ENCODE peak calls at places on chromosomes 4 and X, in four cellular contexts. One of them, this sample, is unnamed.

GRCh38 chr4:16909245-16909644 is 10.8 kb upstream of the LDB2 start:
- DNase-seq in GM20000: no peak
- DNase-seq in A549: no peak
- DNase-seq in choroid plexus epithelial cell: no peak
- DNase-seq in this sample: no peak

GRCh38 chr4:83150563-83151330 is 36.2 kb upstream of the PLAC8 start:
- DNase-seq in choroid plexus epithelial cell: peak; percentile 13
- DNase-seq in A549: no peak
- DNase-seq in GM20000: no peak
- DNase-seq in this sample: no peak

GRCh38 chr4:75172551-75172950 is 239.6 kb downstream of the PARM1 start:
- DNase-seq in choroid plexus epithelial cell: no peak
- DNase-seq in GM20000: peak; percentile 25
- DNase-seq in A549: no peak
- DNase-seq in this sample: peak; percentile 80

GRCh38 chrX:152937236-152937635 is 39.4 kb downstream of the ZNF185 start:
- DNase-seq in A549: no peak
- DNase-seq in choroid plexus epithelial cell: no peak
- DNase-seq in GM20000: no peak
- DNase-seq in this sample: no peak

GRCh38 chrX:70087857-70088256 is 25.6 kb downstream of the OTUD6A start:
- DNase-seq in choroid plexus epithelial cell: peak; percentile 34
- DNase-seq in A549: no peak
- DNase-seq in GM20000: no peak
- DNase-seq in this sample: no peak

GRCh38 chr4:8088966-8089491 is 69.6 kb downstream of the ABLIM2 start:
- DNase-seq in A549: no peak
- DNase-seq in GM20000: no peak
- DNase-seq in choroid plexus epithelial cell: no peak
- DNase-seq in this sample: no peak

GRCh38 chr4:6128221-6128871 is 72.0 kb downstream of the JAKMIP1 start:
- DNase-seq in A549: no peak
- DNase-seq in GM20000: no peak
- DNase-seq in choroid plexus epithelial cell: no peak
- DNase-seq in this sample: no peak

GRCh38 chr4:19248023-19248422 is 1003.7 kb upstream of the SLIT2 start:
- DNase-seq in A549: no peak
- DNase-seq in GM20000: no peak
- DNase-seq in choroid plexus epithelial cell: no peak
- DNase-seq in this sample: no peak

GRCh38 chr4:77308843-77309242 is 151.8 kb downstream of the CCNG2 start:
- DNase-seq in choroid plexus epithelial cell: peak; percentile 41
- DNase-seq in A549: peak; percentile 21
- DNase-seq in GM20000: peak; percentile 30
- DNase-seq in this sample: no peak

GRCh38 chr4:8191136-8191747 is 7.8 kb upstream of the SH3TC1 start:
- DNase-seq in GM20000: no peak
- DNase-seq in A549: no peak
- DNase-seq in choroid plexus epithelial cell: peak; percentile 91
- DNase-seq in this sample: peak; percentile 55

GRCh38 chr4:100240008-100240407 is 49.7 kb upstream of the DDIT4L start:
- DNase-seq in choroid plexus epithelial cell: peak; percentile 25
- DNase-seq in A549: no peak
- DNase-seq in GM20000: no peak
- DNase-seq in this sample: no peak

GRCh38 chr4:25113915-25114904 is 46.0 kb downstream of the SEPSECS start:
- DNase-seq in A549: no peak
- DNase-seq in GM20000: no peak
- DNase-seq in choroid plexus epithelial cell: peak; percentile 57
- DNase-seq in this sample: no peak

GRCh38 chrX:7444967-7445366 is 297.0 kb upstream of the PUDP start:
- DNase-seq in GM20000: peak; percentile 1
- DNase-seq in A549: no peak
- DNase-seq in choroid plexus epithelial cell: no peak
- DNase-seq in this sample: no peak

GRCh38 chrX:111784667-111785066 is 91.3 kb upstream of the TRPC5OS start:
- DNase-seq in GM20000: no peak
- DNase-seq in A549: no peak
- DNase-seq in choroid plexus epithelial cell: no peak
- DNase-seq in this sample: no peak

GRCh38 chr4:118113220-118113619 is 78.9 kb downstream of the NDST3 start:
- DNase-seq in A549: no peak
- DNase-seq in GM20000: no peak
- DNase-seq in choroid plexus epithelial cell: peak; percentile 18
- DNase-seq in this sample: no peak

GRCh38 chrX:44675364-44676024 is 132.8 kb upstream of the FUNDC1 start:
- DNase-seq in choroid plexus epithelial cell: peak; percentile 65
- DNase-seq in A549: peak; percentile 26
- DNase-seq in GM20000: no peak
- DNase-seq in this sample: no peak

GRCh38 chr4:1815997-1816860 is 23.1 kb downstream of the FGFR3 start:
- DNase-seq in choroid plexus epithelial cell: no peak
- DNase-seq in GM20000: no peak
- DNase-seq in A549: no peak
- DNase-seq in this sample: no peak

GRCh38 chr4:164779811-164780216 is 25.9 kb downstream of the SMIM31 start:
- DNase-seq in A549: peak; percentile 13
- DNase-seq in GM20000: peak; percentile 45
- DNase-seq in choroid plexus epithelial cell: peak; percentile 72
- DNase-seq in this sample: no peak

GRCh38 chr4:654871-655734 is 19.0 kb downstream of the ATP5ME start:
- DNase-seq in GM20000: no peak
- DNase-seq in choroid plexus epithelial cell: no peak
- DNase-seq in A549: no peak
- DNase-seq in this sample: no peak

GRCh38 chr4:152850377-152850776 is 70.6 kb downstream of the ARFIP1 start:
- DNase-seq in GM20000: no peak
- DNase-seq in choroid plexus epithelial cell: peak; percentile 84
- DNase-seq in A549: no peak
- DNase-seq in this sample: peak; percentile 12

GRCh38 chr4:31667701-31668100 is 947.5 kb downstream of the PCDH7 start:
- DNase-seq in A549: no peak
- DNase-seq in choroid plexus epithelial cell: peak; percentile 13
- DNase-seq in GM20000: no peak
- DNase-seq in this sample: no peak

GRCh38 chrX:43655151-43655676 is 885 bp upstream of the MAOA start:
- DNase-seq in GM20000: no peak
- DNase-seq in A549: peak; percentile 15
- DNase-seq in choroid plexus epithelial cell: peak; percentile 64
- DNase-seq in this sample: no peak

GRCh38 chr4:165709526-165709925 is 163.5 kb upstream of the TLL1 start:
- DNase-seq in choroid plexus epithelial cell: peak; percentile 8
- DNase-seq in GM20000: no peak
- DNase-seq in A549: no peak
- DNase-seq in this sample: no peak

GRCh38 chr4:118813561-118813960 is 22.4 kb downstream of the SEC24D start:
- DNase-seq in GM20000: no peak
- DNase-seq in A549: no peak
- DNase-seq in choroid plexus epithelial cell: no peak
- DNase-seq in this sample: no peak

GRCh38 chrX:133746593-133746992 is 238.8 kb downstream of the GPC3 start:
- DNase-seq in GM20000: no peak
- DNase-seq in A549: no peak
- DNase-seq in choroid plexus epithelial cell: no peak
- DNase-seq in this sample: peak; percentile 7

GRCh38 chrX:147498796-147499195 is 412.9 kb upstream of the FMR1 start:
- DNase-seq in choroid plexus epithelial cell: no peak
- DNase-seq in A549: no peak
- DNase-seq in GM20000: no peak
- DNase-seq in this sample: no peak

GRCh38 chr4:15853345-15853744 is 75.2 kb downstream of the CD38 start:
- DNase-seq in GM20000: no peak
- DNase-seq in choroid plexus epithelial cell: no peak
- DNase-seq in A549: no peak
- DNase-seq in this sample: no peak

DNA sequence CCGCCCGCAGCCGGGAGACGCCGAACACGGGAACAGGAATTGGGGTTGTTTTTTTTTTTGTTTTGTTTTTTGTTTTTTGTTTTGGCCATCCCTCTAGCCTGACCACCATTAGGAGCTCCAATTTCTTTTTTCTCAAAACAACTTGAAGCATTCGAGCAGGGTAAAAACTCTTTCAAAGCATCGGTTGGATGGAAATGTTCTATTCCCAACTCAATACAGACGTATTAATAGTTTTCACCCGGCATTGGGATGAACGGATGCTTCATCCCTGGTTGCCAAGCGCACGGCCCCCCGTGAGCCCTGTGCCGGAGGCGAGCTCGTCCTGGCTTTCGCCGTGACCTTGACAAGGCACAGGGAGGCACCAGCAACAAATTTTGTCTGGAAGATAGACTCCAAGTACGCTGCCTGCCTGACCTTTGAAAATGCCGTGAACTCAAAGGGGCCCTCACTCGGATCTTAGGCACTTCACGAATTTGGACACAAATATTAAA is 352 bp upstream of the MAP3K15 start:
- DNase-seq in choroid plexus epithelial cell: no peak
- DNase-seq in GM20000: peak; percentile 5
- DNase-seq in A549: peak; percentile 14
- DNase-seq in this sample: no peak
- TF ChIP-seq CTCF in choroid plexus epithelial cell: no peak
- TF ChIP-seq CTCF in GM20000: peak; percentile 12
- TF ChIP-seq CTCF in A549: no peak
- TF ChIP-seq CTCF in this sample: peak; percentile 26

DNA sequence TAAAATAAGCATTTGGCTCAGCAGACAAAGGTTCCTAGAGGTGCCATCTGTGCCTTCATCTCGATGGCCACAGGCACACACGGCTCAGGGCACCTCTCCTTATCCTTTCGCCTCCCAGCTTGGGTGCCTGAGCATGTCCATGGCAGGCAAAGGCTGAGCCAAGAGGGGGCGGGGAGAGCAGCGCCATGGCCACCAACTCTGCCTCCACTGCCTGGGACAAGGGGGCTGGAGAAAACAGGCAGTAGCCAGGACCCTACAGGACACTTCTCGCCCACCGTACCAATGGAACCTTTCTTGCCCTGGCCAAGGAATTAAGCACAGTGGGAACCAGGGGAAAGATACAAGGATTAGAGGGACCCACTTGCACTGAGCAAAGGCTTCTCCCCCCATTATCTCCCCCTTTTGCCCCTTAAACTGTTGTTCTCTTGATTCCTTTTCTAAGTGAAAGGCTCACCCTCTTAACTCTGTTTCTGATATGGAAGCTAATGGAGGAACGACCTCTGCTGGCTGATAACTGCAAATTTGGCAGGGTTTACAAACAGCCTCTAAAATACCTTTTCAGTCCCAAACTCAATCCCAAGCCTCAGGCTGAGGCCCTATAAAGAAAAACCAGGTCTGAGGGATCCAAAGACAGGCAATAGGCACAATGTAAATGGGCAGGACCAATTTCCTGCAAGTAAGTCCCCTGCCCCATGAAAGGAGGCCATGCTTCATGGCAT is 335.2 kb downstream of the ADAM29 start:
- DNase-seq in A549: no peak
- DNase-seq in GM20000: no peak
- DNase-seq in choroid plexus epithelial cell: peak; percentile 47
- DNase-seq in this sample: no peak
- TF ChIP-seq CTCF in A549: no peak
- TF ChIP-seq CTCF in GM20000: no peak
- TF ChIP-seq CTCF in choroid plexus epithelial cell: peak; percentile 60
- TF ChIP-seq CTCF in this sample: peak; percentile 42

GRCh38 chrX:26918633-26919032 is 544.5 kb downstream of the PPP4R3C start:
- DNase-seq in GM20000: peak; percentile 3
- DNase-seq in A549: no peak
- DNase-seq in choroid plexus epithelial cell: peak; percentile 57
- DNase-seq in this sample: no peak
- TF ChIP-seq CTCF in GM20000: peak; percentile 20
- TF ChIP-seq CTCF in A549: no peak
- TF ChIP-seq CTCF in choroid plexus epithelial cell: peak; percentile 59
- TF ChIP-seq CTCF in this sample: peak; percentile 40

DNA sequence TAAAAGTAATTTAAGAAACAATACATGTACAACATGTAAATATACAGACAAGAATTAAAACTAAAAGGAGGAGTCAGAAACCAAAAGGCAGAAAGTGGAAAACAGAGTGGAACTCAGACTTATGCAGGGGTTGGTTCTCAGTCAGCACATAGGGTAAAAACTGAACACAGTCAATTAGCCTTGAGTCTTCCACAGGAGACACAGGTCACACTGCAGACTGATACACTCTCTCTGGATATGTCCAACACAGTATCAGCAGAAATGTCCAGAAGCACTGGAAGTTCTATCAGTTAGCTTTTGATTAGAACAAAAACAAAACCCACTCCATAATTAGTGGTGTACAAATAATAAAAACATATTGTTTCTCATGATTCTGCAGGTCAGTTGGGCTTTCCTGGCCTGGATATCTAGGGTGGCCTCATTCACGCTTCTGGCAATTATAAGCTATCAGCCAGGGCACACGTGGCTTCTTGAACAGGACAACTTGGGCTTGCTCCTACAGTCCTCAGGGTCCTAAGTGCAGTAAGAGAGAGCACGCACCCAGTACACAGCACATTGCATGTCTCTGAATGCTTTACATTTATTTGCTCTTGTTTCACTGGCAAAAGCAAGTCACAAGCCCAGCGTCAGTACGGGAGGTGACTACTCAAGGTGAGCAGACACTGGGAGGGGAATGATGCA is 21.6 kb downstream of the TEC start:
- DNase-seq in choroid plexus epithelial cell: no peak
- DNase-seq in GM20000: no peak
- DNase-seq in A549: no peak
- DNase-seq in this sample: no peak
- TF ChIP-seq CTCF in choroid plexus epithelial cell: no peak
- TF ChIP-seq CTCF in GM20000: no peak
- TF ChIP-seq CTCF in A549: no peak
- TF ChIP-seq CTCF in this sample: no peak

GRCh38 chrX:9997041-9997440 is 29.9 kb downstream of the CLDN34 start:
- DNase-seq in A549: no peak
- DNase-seq in GM20000: no peak
- DNase-seq in choroid plexus epithelial cell: no peak
- DNase-seq in this sample: no peak
- TF ChIP-seq CTCF in A549: no peak
- TF ChIP-seq CTCF in GM20000: no peak
- TF ChIP-seq CTCF in choroid plexus epithelial cell: no peak
- TF ChIP-seq CTCF in this sample: no peak

GRCh38 chrX:72003811-72004750 is 93.4 kb downstream of the NHSL2 start:
- DNase-seq in choroid plexus epithelial cell: peak; percentile 20
- DNase-seq in A549: no peak
- DNase-seq in GM20000: no peak
- DNase-seq in this sample: no peak
- TF ChIP-seq CTCF in choroid plexus epithelial cell: peak; percentile 24
- TF ChIP-seq CTCF in A549: peak; percentile 30
- TF ChIP-seq CTCF in GM20000: no peak
- TF ChIP-seq CTCF in this sample: peak; percentile 16